ENCODE peak calls at places on chromosomes 4 and X, in six cellular contexts. F is SJCRH30, T is osteoblast, C is mesendoderm, B is cardiac muscle cell, G is kidney epithelial cell. Q is an unnamed sample.

GRCh38 chr4:151933122-151933827 is 172.5 kb upstream of the GATB start:
- DNase-seq in F (no peak), T (no peak), C (no peak), B (no peak), G (no peak), Q (no peak)

GRCh38 chrX:8591526-8591925 is 126.9 kb downstream of the VCX3B start:
- DNase-seq in F (no peak), T (no peak), C (no peak), B (no peak), G (no peak), Q (no peak)

GRCh38 chrX:42992199-42992943 is 214.4 kb upstream of the PPP1R2C start:
- DNase-seq in F (no peak), T (no peak), C (peak; percentile 79), B (no peak), G (no peak), Q (no peak)

GRCh38 chr4:80096175-80096850 is 23.3 kb upstream of the ANTXR2 start:
- DNase-seq in F (no peak), T (no peak), C (peak; percentile 13), B (peak; percentile 5), G (no peak), Q (no peak)

GRCh38 chr4:78829296-78829695 is 53.1 kb downstream of the BMP2K start:
- DNase-seq in F (no peak), T (no peak), C (no peak), B (no peak), G (no peak), Q (no peak)

GRCh38 chr4:28621541-28621940 is 1760.9 kb downstream of the STIM2 start:
- DNase-seq in F (no peak), T (no peak), C (no peak), B (no peak), G (no peak), Q (no peak)

GRCh38 chrX:22323541-22323940 is 50.8 kb downstream of the CBLL2 start:
- DNase-seq in F (no peak), T (peak; percentile 58), C (no peak), B (no peak), G (no peak), Q (no peak)

GRCh38 chr4:79466621-79467020 is 58.6 kb upstream of the GK2 start:
- DNase-seq in F (no peak), T (no peak), C (no peak), B (no peak), G (no peak), Q (no peak)

GRCh38 chr4:123649644-123650356 is 253.2 kb downstream of the SPRY1 start:
- DNase-seq in F (peak; percentile 76), T (no peak), C (peak; percentile 71), B (no peak), G (no peak), Q (no peak)

GRCh38 chrX:45502396-45502795 is 301.7 kb upstream of the DIPK2B start:
- DNase-seq in F (no peak), T (no peak), C (no peak), B (no peak), G (no peak), Q (no peak)

GRCh38 chr4:75939890-75940691 is 722 bp downstream of the NAAA start:
- DNase-seq in F (peak; percentile 73), T (peak; percentile 96), C (peak; percentile 78), B (peak; percentile 63), G (no peak), Q (peak; percentile 80)

GRCh38 chr4:185036842-185037241 is 18.6 kb downstream of the HELT start:
- DNase-seq in F (no peak), T (no peak), C (peak; percentile 33), B (no peak), G (no peak), Q (no peak)

GRCh38 chrX:2552621-2553297 is 52.0 kb upstream of the DHRSX start:
- DNase-seq in F (peak; percentile 17), T (no peak), C (no peak), B (no peak), G (peak; percentile 25), Q (no peak)

GRCh38 chrX:5113128-5113527 is 1115.5 kb downstream of the NLGN4X start:
- DNase-seq in F (no peak), T (no peak), C (peak; percentile 14), B (peak; percentile 52), G (no peak), Q (no peak)

DNA sequence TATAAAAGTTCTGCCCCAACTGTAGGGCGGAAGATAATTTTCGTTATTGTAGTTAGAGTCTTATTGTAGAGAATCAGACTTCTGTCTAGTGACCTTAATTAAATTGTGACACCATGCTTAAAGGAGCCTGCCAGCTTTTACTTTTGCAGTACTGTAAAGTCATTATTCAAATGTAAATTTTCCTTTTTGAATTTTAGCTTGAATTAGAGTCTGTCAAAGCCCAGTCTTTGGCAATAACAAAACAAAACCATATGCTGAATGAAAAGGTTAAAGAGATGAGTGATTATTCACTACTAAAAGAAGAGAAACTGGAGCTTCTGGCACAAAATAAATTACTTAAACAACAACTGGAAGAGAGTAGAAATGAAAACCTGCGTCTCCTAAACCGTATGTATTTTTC is 21.8 kb downstream of the OFD1 start:
- DNase-seq in F (no peak), T (no peak), C (no peak), B (no peak), G (no peak), Q (no peak)
- H3K36me3 ChIP-seq in F (peaks cover 60% of the 10 kb centered on the region), T (peaks cover 32% of the 10 kb centered on the region), C (no peaks in the 10 kb centered on the region), B (peaks cover 78% of the 10 kb centered on the region), G (peaks cover 1% of the 10 kb centered on the region), Q (no peaks in the 10 kb centered on the region)

DNA sequence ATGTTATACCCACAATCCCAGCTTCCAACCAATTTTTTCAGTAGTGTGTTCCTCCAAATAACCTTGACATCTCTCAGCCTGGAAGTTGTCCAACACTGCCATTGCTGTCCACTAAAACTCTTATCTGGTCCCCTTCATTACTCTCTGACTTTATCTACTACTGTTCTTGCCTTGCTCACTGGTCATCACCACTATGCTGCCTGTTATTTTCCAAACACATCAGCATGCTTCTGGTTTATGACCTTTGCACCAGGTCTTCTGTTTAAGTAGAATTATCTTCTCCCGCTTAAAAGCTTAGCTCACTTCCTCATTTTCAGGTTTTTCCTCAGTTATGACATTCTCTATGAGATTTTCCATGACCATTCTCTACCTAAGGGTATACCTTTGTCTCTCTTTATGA is 5.5 kb downstream of the ELMOD2 start:
- DNase-seq in F (no peak), T (no peak), C (no peak), B (peak; percentile 66), G (no peak), Q (peak; percentile 33)
- H3K36me3 ChIP-seq in F (peaks cover 6% of the 10 kb centered on the region), T (peaks cover 12% of the 10 kb centered on the region), C (no peaks in the 10 kb centered on the region), B (no peaks in the 10 kb centered on the region), G (no peaks in the 10 kb centered on the region), Q (no peaks in the 10 kb centered on the region)

GRCh38 chr4:37844204-37844603 is 17.7 kb downstream of the PGM2 start:
- DNase-seq in F (no peak), T (no peak), C (no peak), B (no peak), G (no peak), Q (no peak)

GRCh38 chr4:37839426-37839825 is 12.9 kb downstream of the PGM2 start:
- DNase-seq in F (no peak), T (no peak), C (no peak), B (no peak), G (no peak), Q (no peak)

GRCh38 chr4:37847311-37847710 is 20.8 kb downstream of the PGM2 start:
- DNase-seq in F (no peak), T (no peak), C (no peak), B (no peak), G (no peak), Q (no peak)

GRCh38 chr4:37845201-37845600 is 18.7 kb downstream of the PGM2 start:
- DNase-seq in F (no peak), T (no peak), C (no peak), B (no peak), G (no peak), Q (no peak)
- H3K36me3 ChIP-seq in F (peaks cover 45% of the 10 kb centered on the region), T (peaks cover 68% of the 10 kb centered on the region), C (no peaks in the 10 kb centered on the region), B (peaks cover 38% of the 10 kb centered on the region), G (peaks cover 2% of the 10 kb centered on the region), Q (peaks cover 59% of the 10 kb centered on the region)

DNA sequence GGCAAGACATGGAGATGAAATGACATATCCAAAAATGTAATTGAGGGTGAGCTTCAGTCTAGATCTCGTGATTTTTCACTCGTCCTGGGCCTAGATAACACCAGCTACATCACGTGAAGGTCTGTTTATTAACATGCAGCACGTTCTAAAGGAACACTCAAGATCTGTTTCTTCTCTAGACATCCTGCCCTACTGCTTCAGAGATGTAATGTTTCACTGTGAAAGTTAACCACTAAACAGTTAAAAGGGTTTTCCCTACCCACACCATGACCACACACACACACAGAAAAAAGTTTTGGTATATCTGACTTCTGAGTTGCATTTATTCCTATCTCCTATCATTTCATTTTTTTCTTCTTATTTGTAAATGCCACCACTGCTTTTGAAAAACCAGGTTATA is 52.3 kb upstream of the SMIM31 start:
- DNase-seq in F (no peak), T (no peak), C (no peak), B (no peak), G (no peak), Q (no peak)
- H3K36me3 ChIP-seq in F (no peaks in the 10 kb centered on the region), T (no peaks in the 10 kb centered on the region), C (no peaks in the 10 kb centered on the region), B (no peaks in the 10 kb centered on the region), G (no peaks in the 10 kb centered on the region), Q (no peaks in the 10 kb centered on the region)

DNA sequence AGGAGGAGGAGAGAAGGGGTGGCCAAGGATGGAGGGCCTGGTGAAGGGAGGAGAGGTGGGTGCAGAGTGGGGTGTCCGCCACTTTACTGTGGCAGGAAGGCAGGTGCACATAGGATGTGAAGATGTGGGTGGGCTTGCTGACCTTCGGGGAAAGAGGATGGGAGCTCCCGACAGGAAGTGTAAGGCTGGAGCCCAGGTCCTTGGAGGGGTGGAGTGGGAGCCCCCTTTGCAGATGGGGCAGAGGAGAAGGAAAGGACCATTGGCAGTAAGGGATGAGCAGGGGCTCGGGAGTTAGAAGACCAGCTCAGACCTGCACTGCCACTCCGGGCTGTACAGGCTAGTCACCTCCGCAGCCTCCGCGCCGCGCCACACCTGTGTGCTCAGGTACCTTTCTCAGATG is 89.5 kb downstream of the EVC start:
- DNase-seq in F (no peak), T (no peak), C (no peak), B (no peak), G (no peak), Q (no peak)
- H3K36me3 ChIP-seq in F (peaks cover 8% of the 10 kb centered on the region), T (peaks cover 82% of the 10 kb centered on the region), C (peaks cover 2% of the 10 kb centered on the region), B (peaks cover 7% of the 10 kb centered on the region), G (peaks cover 2% of the 10 kb centered on the region), Q (peaks cover 4% of the 10 kb centered on the region)

GRCh38 chr4:45662996-45663395 is 460.9 kb downstream of the GABRG1 start:
- DNase-seq in F (peak; percentile 67), T (no peak), C (no peak), B (peak; percentile 86), G (peak; percentile 2), Q (peak; percentile 74)
- H3K36me3 ChIP-seq in F (no peaks in the 10 kb centered on the region), T (no peaks in the 10 kb centered on the region), C (no peaks in the 10 kb centered on the region), B (no peaks in the 10 kb centered on the region), G (no peaks in the 10 kb centered on the region), Q (no peaks in the 10 kb centered on the region)

GRCh38 chr4:1354136-1354982 is 7.4 kb downstream of the UVSSA start:
- DNase-seq in F (no peak), T (no peak), C (peak; percentile 53), B (no peak), G (no peak), Q (no peak)
- H3K36me3 ChIP-seq in F (peaks cover 9% of the 10 kb centered on the region), T (peaks cover 22% of the 10 kb centered on the region), C (no peaks in the 10 kb centered on the region), B (no peaks in the 10 kb centered on the region), G (no peaks in the 10 kb centered on the region), Q (no peaks in the 10 kb centered on the region)

DNA sequence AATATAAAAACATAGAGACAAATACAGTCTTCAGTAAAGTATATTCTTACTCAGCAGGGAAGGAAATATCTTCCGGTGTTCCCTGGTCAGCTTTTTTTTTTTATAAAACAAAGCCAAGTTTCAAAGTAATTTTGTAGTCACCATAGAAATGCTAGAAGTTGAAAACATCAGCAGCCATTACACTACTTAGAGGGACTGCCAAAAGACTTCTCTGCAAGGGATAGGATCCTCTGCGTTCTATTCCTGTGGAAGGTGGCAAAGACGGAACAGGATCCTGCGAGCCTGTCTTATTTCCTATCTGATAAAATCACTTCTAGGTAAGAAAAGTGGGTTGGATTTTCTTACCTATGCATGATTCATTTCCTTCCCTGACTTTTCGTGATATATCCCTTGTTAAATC is 19.4 kb downstream of the CLDN22 start:
- DNase-seq in F (no peak), T (no peak), C (no peak), B (no peak), G (no peak), Q (no peak)
- H3K36me3 ChIP-seq in F (peaks cover 3% of the 10 kb centered on the region), T (peaks cover 29% of the 10 kb centered on the region), C (no peaks in the 10 kb centered on the region), B (no peaks in the 10 kb centered on the region), G (no peaks in the 10 kb centered on the region), Q (no peaks in the 10 kb centered on the region)